ENCODE peak calls at places on chromosomes 12 and 14, in seven cellular contexts. One of them, this sample, is unnamed.

GRCh38 chr12:15520844-15521243 is 198.5 kb downstream of the PTPRO start:
- DNase-seq in activated T-cell treated with anti-CD3 and anti-CD28 coated beads, Interleukin-2, amount 50 U/mL, for 72 hours: no peak
- DNase-seq in heart right ventricle: no peak
- DNase-seq in central memory CD4-positive, alpha-beta T cell: no peak
- DNase-seq in GM19239: no peak
- DNase-seq in stimulated activated CD8-positive, alpha-beta memory T cell treated with anti-CD3 and anti-CD28 coated beads, Interleukin-12 subunit alpha, Interleukin-12 subunit beta, amount 100 ng/mL, for 1 hour: no peak
- DNase-seq in GM12878: no peak
- DNase-seq in this sample: no peak

GRCh38 chr14:77488558-77488957 is 10.1 kb downstream of the ISM2 start:
- DNase-seq in stimulated activated CD8-positive, alpha-beta memory T cell treated with anti-CD3 and anti-CD28 coated beads, Interleukin-12 subunit alpha, Interleukin-12 subunit beta, amount 100 ng/mL, for 1 hour: no peak
- DNase-seq in GM12878: no peak
- DNase-seq in GM19239: no peak
- DNase-seq in activated T-cell treated with anti-CD3 and anti-CD28 coated beads, Interleukin-2, amount 50 U/mL, for 72 hours: no peak
- DNase-seq in heart right ventricle: no peak
- DNase-seq in central memory CD4-positive, alpha-beta T cell: no peak
- DNase-seq in this sample: no peak

GRCh38 chr12:72901685-72902084 is 629.5 kb downstream of the TRHDE start:
- DNase-seq in heart right ventricle: no peak
- DNase-seq in activated T-cell treated with anti-CD3 and anti-CD28 coated beads, Interleukin-2, amount 50 U/mL, for 72 hours: no peak
- DNase-seq in GM19239: no peak
- DNase-seq in stimulated activated CD8-positive, alpha-beta memory T cell treated with anti-CD3 and anti-CD28 coated beads, Interleukin-12 subunit alpha, Interleukin-12 subunit beta, amount 100 ng/mL, for 1 hour: no peak
- DNase-seq in central memory CD4-positive, alpha-beta T cell: no peak
- DNase-seq in GM12878: no peak
- DNase-seq in this sample: no peak

GRCh38 chr12:2457215-2458112 is 337.3 kb upstream of the FKBP4 start:
- DNase-seq in activated T-cell treated with anti-CD3 and anti-CD28 coated beads, Interleukin-2, amount 50 U/mL, for 72 hours: no peak
- DNase-seq in heart right ventricle: no peak
- DNase-seq in GM19239: no peak
- DNase-seq in stimulated activated CD8-positive, alpha-beta memory T cell treated with anti-CD3 and anti-CD28 coated beads, Interleukin-12 subunit alpha, Interleukin-12 subunit beta, amount 100 ng/mL, for 1 hour: no peak
- DNase-seq in central memory CD4-positive, alpha-beta T cell: no peak
- DNase-seq in GM12878: no peak
- DNase-seq in this sample: no peak

GRCh38 chr14:75454963-75455546 is 27.2 kb downstream of the JDP2 start:
- DNase-seq in GM19239: no peak
- DNase-seq in activated T-cell treated with anti-CD3 and anti-CD28 coated beads, Interleukin-2, amount 50 U/mL, for 72 hours: no peak
- DNase-seq in GM12878: no peak
- DNase-seq in stimulated activated CD8-positive, alpha-beta memory T cell treated with anti-CD3 and anti-CD28 coated beads, Interleukin-12 subunit alpha, Interleukin-12 subunit beta, amount 100 ng/mL, for 1 hour: no peak
- DNase-seq in heart right ventricle: peak; percentile 61
- DNase-seq in central memory CD4-positive, alpha-beta T cell: no peak
- DNase-seq in this sample: no peak

GRCh38 chr12:66537866-66538265 is 141.0 kb downstream of the GRIP1 start:
- DNase-seq in activated T-cell treated with anti-CD3 and anti-CD28 coated beads, Interleukin-2, amount 50 U/mL, for 72 hours: no peak
- DNase-seq in stimulated activated CD8-positive, alpha-beta memory T cell treated with anti-CD3 and anti-CD28 coated beads, Interleukin-12 subunit alpha, Interleukin-12 subunit beta, amount 100 ng/mL, for 1 hour: no peak
- DNase-seq in heart right ventricle: no peak
- DNase-seq in GM19239: no peak
- DNase-seq in GM12878: no peak
- DNase-seq in central memory CD4-positive, alpha-beta T cell: no peak
- DNase-seq in this sample: no peak

GRCh38 chr14:94024549-94024948 is 1.6 kb upstream of the OTUB2 start:
- DNase-seq in stimulated activated CD8-positive, alpha-beta memory T cell treated with anti-CD3 and anti-CD28 coated beads, Interleukin-12 subunit alpha, Interleukin-12 subunit beta, amount 100 ng/mL, for 1 hour: no peak
- DNase-seq in activated T-cell treated with anti-CD3 and anti-CD28 coated beads, Interleukin-2, amount 50 U/mL, for 72 hours: no peak
- DNase-seq in heart right ventricle: no peak
- DNase-seq in central memory CD4-positive, alpha-beta T cell: no peak
- DNase-seq in GM19239: no peak
- DNase-seq in GM12878: no peak
- DNase-seq in this sample: no peak

GRCh38 chr14:68427550-68427890 is 365.3 kb downstream of the ZFP36L1 start:
- DNase-seq in stimulated activated CD8-positive, alpha-beta memory T cell treated with anti-CD3 and anti-CD28 coated beads, Interleukin-12 subunit alpha, Interleukin-12 subunit beta, amount 100 ng/mL, for 1 hour: no peak
- DNase-seq in GM12878: no peak
- DNase-seq in central memory CD4-positive, alpha-beta T cell: no peak
- DNase-seq in heart right ventricle: no peak
- DNase-seq in GM19239: no peak
- DNase-seq in activated T-cell treated with anti-CD3 and anti-CD28 coated beads, Interleukin-2, amount 50 U/mL, for 72 hours: no peak
- DNase-seq in this sample: no peak

GRCh38 chr14:37602605-37603453 is 7.4 kb downstream of the TTC6 start:
- DNase-seq in heart right ventricle: no peak
- DNase-seq in activated T-cell treated with anti-CD3 and anti-CD28 coated beads, Interleukin-2, amount 50 U/mL, for 72 hours: no peak
- DNase-seq in GM12878: no peak
- DNase-seq in central memory CD4-positive, alpha-beta T cell: no peak
- DNase-seq in GM19239: no peak
- DNase-seq in stimulated activated CD8-positive, alpha-beta memory T cell treated with anti-CD3 and anti-CD28 coated beads, Interleukin-12 subunit alpha, Interleukin-12 subunit beta, amount 100 ng/mL, for 1 hour: no peak
- DNase-seq in this sample: no peak

GRCh38 chr12:102568151-102568815 is 87.9 kb upstream of the IGF1 start:
- DNase-seq in central memory CD4-positive, alpha-beta T cell: no peak
- DNase-seq in activated T-cell treated with anti-CD3 and anti-CD28 coated beads, Interleukin-2, amount 50 U/mL, for 72 hours: no peak
- DNase-seq in GM19239: no peak
- DNase-seq in GM12878: no peak
- DNase-seq in heart right ventricle: no peak
- DNase-seq in stimulated activated CD8-positive, alpha-beta memory T cell treated with anti-CD3 and anti-CD28 coated beads, Interleukin-12 subunit alpha, Interleukin-12 subunit beta, amount 100 ng/mL, for 1 hour: no peak
- DNase-seq in this sample: no peak

GRCh38 chr14:54175298-54175942 is 218.8 kb upstream of the BMP4 start:
- DNase-seq in central memory CD4-positive, alpha-beta T cell: peak; percentile 7
- DNase-seq in stimulated activated CD8-positive, alpha-beta memory T cell treated with anti-CD3 and anti-CD28 coated beads, Interleukin-12 subunit alpha, Interleukin-12 subunit beta, amount 100 ng/mL, for 1 hour: peak; percentile 16
- DNase-seq in GM19239: peak; percentile 18
- DNase-seq in GM12878: peak; percentile 16
- DNase-seq in activated T-cell treated with anti-CD3 and anti-CD28 coated beads, Interleukin-2, amount 50 U/mL, for 72 hours: peak; percentile 58
- DNase-seq in heart right ventricle: no peak
- DNase-seq in this sample: no peak

GRCh38 chr12:115037830-115038229 is 353.9 kb upstream of the TBX3 start:
- DNase-seq in stimulated activated CD8-positive, alpha-beta memory T cell treated with anti-CD3 and anti-CD28 coated beads, Interleukin-12 subunit alpha, Interleukin-12 subunit beta, amount 100 ng/mL, for 1 hour: no peak
- DNase-seq in heart right ventricle: no peak
- DNase-seq in GM19239: no peak
- DNase-seq in activated T-cell treated with anti-CD3 and anti-CD28 coated beads, Interleukin-2, amount 50 U/mL, for 72 hours: no peak
- DNase-seq in central memory CD4-positive, alpha-beta T cell: no peak
- DNase-seq in GM12878: no peak
- DNase-seq in this sample: no peak

GRCh38 chr12:102314821-102315220 is 117.2 kb upstream of the PMCH start:
- DNase-seq in activated T-cell treated with anti-CD3 and anti-CD28 coated beads, Interleukin-2, amount 50 U/mL, for 72 hours: no peak
- DNase-seq in GM12878: no peak
- DNase-seq in GM19239: no peak
- DNase-seq in stimulated activated CD8-positive, alpha-beta memory T cell treated with anti-CD3 and anti-CD28 coated beads, Interleukin-12 subunit alpha, Interleukin-12 subunit beta, amount 100 ng/mL, for 1 hour: no peak
- DNase-seq in central memory CD4-positive, alpha-beta T cell: no peak
- DNase-seq in heart right ventricle: no peak
- DNase-seq in this sample: no peak

GRCh38 chr12:116551952-116552749 is 7.0 kb upstream of the MAP1LC3B2 start:
- DNase-seq in heart right ventricle: no peak
- DNase-seq in activated T-cell treated with anti-CD3 and anti-CD28 coated beads, Interleukin-2, amount 50 U/mL, for 72 hours: peak; percentile 19
- DNase-seq in GM12878: no peak
- DNase-seq in stimulated activated CD8-positive, alpha-beta memory T cell treated with anti-CD3 and anti-CD28 coated beads, Interleukin-12 subunit alpha, Interleukin-12 subunit beta, amount 100 ng/mL, for 1 hour: no peak
- DNase-seq in GM19239: no peak
- DNase-seq in central memory CD4-positive, alpha-beta T cell: no peak
- DNase-seq in this sample: no peak

GRCh38 chr12:67807808-67808207 is 159.3 kb downstream of the DYRK2 start:
- DNase-seq in central memory CD4-positive, alpha-beta T cell: no peak
- DNase-seq in activated T-cell treated with anti-CD3 and anti-CD28 coated beads, Interleukin-2, amount 50 U/mL, for 72 hours: no peak
- DNase-seq in heart right ventricle: no peak
- DNase-seq in GM12878: no peak
- DNase-seq in stimulated activated CD8-positive, alpha-beta memory T cell treated with anti-CD3 and anti-CD28 coated beads, Interleukin-12 subunit alpha, Interleukin-12 subunit beta, amount 100 ng/mL, for 1 hour: no peak
- DNase-seq in GM19239: no peak
- DNase-seq in this sample: no peak

GRCh38 chr12:65449400-65449799 is 170.9 kb downstream of the MSRB3 start:
- DNase-seq in heart right ventricle: no peak
- DNase-seq in central memory CD4-positive, alpha-beta T cell: no peak
- DNase-seq in GM19239: no peak
- DNase-seq in GM12878: no peak
- DNase-seq in stimulated activated CD8-positive, alpha-beta memory T cell treated with anti-CD3 and anti-CD28 coated beads, Interleukin-12 subunit alpha, Interleukin-12 subunit beta, amount 100 ng/mL, for 1 hour: no peak
- DNase-seq in activated T-cell treated with anti-CD3 and anti-CD28 coated beads, Interleukin-2, amount 50 U/mL, for 72 hours: no peak
- DNase-seq in this sample: no peak

GRCh38 chr12:6745751-6746525 is 7.0 kb downstream of the MLF2 start:
- DNase-seq in activated T-cell treated with anti-CD3 and anti-CD28 coated beads, Interleukin-2, amount 50 U/mL, for 72 hours: no peak
- DNase-seq in heart right ventricle: no peak
- DNase-seq in stimulated activated CD8-positive, alpha-beta memory T cell treated with anti-CD3 and anti-CD28 coated beads, Interleukin-12 subunit alpha, Interleukin-12 subunit beta, amount 100 ng/mL, for 1 hour: no peak
- DNase-seq in GM19239: no peak
- DNase-seq in central memory CD4-positive, alpha-beta T cell: no peak
- DNase-seq in GM12878: no peak
- DNase-seq in this sample: no peak

GRCh38 chr14:36521598-36522345 is 1.7 kb upstream of the NKX2-1 start:
- DNase-seq in heart right ventricle: no peak
- DNase-seq in activated T-cell treated with anti-CD3 and anti-CD28 coated beads, Interleukin-2, amount 50 U/mL, for 72 hours: no peak
- DNase-seq in stimulated activated CD8-positive, alpha-beta memory T cell treated with anti-CD3 and anti-CD28 coated beads, Interleukin-12 subunit alpha, Interleukin-12 subunit beta, amount 100 ng/mL, for 1 hour: no peak
- DNase-seq in central memory CD4-positive, alpha-beta T cell: no peak
- DNase-seq in GM12878: no peak
- DNase-seq in GM19239: peak; percentile 4
- DNase-seq in this sample: no peak

GRCh38 chr12:3040663-3041544 is 36.3 kb upstream of the TSPAN9 start:
- DNase-seq in stimulated activated CD8-positive, alpha-beta memory T cell treated with anti-CD3 and anti-CD28 coated beads, Interleukin-12 subunit alpha, Interleukin-12 subunit beta, amount 100 ng/mL, for 1 hour: no peak
- DNase-seq in central memory CD4-positive, alpha-beta T cell: no peak
- DNase-seq in GM19239: no peak
- DNase-seq in activated T-cell treated with anti-CD3 and anti-CD28 coated beads, Interleukin-2, amount 50 U/mL, for 72 hours: no peak
- DNase-seq in heart right ventricle: no peak
- DNase-seq in GM12878: no peak
- DNase-seq in this sample: no peak

GRCh38 chr12:102891756-102892155 is 25.3 kb downstream of the PAH start:
- DNase-seq in stimulated activated CD8-positive, alpha-beta memory T cell treated with anti-CD3 and anti-CD28 coated beads, Interleukin-12 subunit alpha, Interleukin-12 subunit beta, amount 100 ng/mL, for 1 hour: no peak
- DNase-seq in GM12878: no peak
- DNase-seq in central memory CD4-positive, alpha-beta T cell: no peak
- DNase-seq in GM19239: no peak
- DNase-seq in activated T-cell treated with anti-CD3 and anti-CD28 coated beads, Interleukin-2, amount 50 U/mL, for 72 hours: no peak
- DNase-seq in heart right ventricle: no peak
- DNase-seq in this sample: no peak

GRCh38 chr12:15601210-15601800 is 187.9 kb downstream of the EPS8 start:
- DNase-seq in GM19239: no peak
- DNase-seq in heart right ventricle: no peak
- DNase-seq in GM12878: no peak
- DNase-seq in activated T-cell treated with anti-CD3 and anti-CD28 coated beads, Interleukin-2, amount 50 U/mL, for 72 hours: no peak
- DNase-seq in stimulated activated CD8-positive, alpha-beta memory T cell treated with anti-CD3 and anti-CD28 coated beads, Interleukin-12 subunit alpha, Interleukin-12 subunit beta, amount 100 ng/mL, for 1 hour: no peak
- DNase-seq in central memory CD4-positive, alpha-beta T cell: no peak
- DNase-seq in this sample: no peak

GRCh38 chr14:49586673-49587460 is 687 bp upstream of the RPS29 start:
- DNase-seq in GM12878: peak; percentile 67
- DNase-seq in central memory CD4-positive, alpha-beta T cell: peak; percentile 78
- DNase-seq in GM19239: no peak
- DNase-seq in stimulated activated CD8-positive, alpha-beta memory T cell treated with anti-CD3 and anti-CD28 coated beads, Interleukin-12 subunit alpha, Interleukin-12 subunit beta, amount 100 ng/mL, for 1 hour: peak; percentile 8
- DNase-seq in heart right ventricle: peak; percentile 20
- DNase-seq in activated T-cell treated with anti-CD3 and anti-CD28 coated beads, Interleukin-2, amount 50 U/mL, for 72 hours: peak; percentile 74
- DNase-seq in this sample: peak; percentile 81

GRCh38 chr12:108648371-108648770 is 14.7 kb upstream of the SELPLG start:
- DNase-seq in activated T-cell treated with anti-CD3 and anti-CD28 coated beads, Interleukin-2, amount 50 U/mL, for 72 hours: no peak
- DNase-seq in GM19239: no peak
- DNase-seq in GM12878: no peak
- DNase-seq in heart right ventricle: no peak
- DNase-seq in central memory CD4-positive, alpha-beta T cell: no peak
- DNase-seq in stimulated activated CD8-positive, alpha-beta memory T cell treated with anti-CD3 and anti-CD28 coated beads, Interleukin-12 subunit alpha, Interleukin-12 subunit beta, amount 100 ng/mL, for 1 hour: no peak
- DNase-seq in this sample: no peak

GRCh38 chr12:109715310-109716091 is 1.9 kb downstream of the FAM222A start:
- DNase-seq in GM19239: no peak
- DNase-seq in activated T-cell treated with anti-CD3 and anti-CD28 coated beads, Interleukin-2, amount 50 U/mL, for 72 hours: peak; percentile 13
- DNase-seq in central memory CD4-positive, alpha-beta T cell: no peak
- DNase-seq in heart right ventricle: peak; percentile 51
- DNase-seq in stimulated activated CD8-positive, alpha-beta memory T cell treated with anti-CD3 and anti-CD28 coated beads, Interleukin-12 subunit alpha, Interleukin-12 subunit beta, amount 100 ng/mL, for 1 hour: no peak
- DNase-seq in GM12878: no peak
- DNase-seq in this sample: no peak